ENCODE peak calls at places on chromosomes 6 and 20, in six cellular contexts. S is stomach, Z is HepG2, U is prostate gland, K is breast epithelium, T is GM12891. F is an unnamed sample.
A peak's percentile ranks its signal among the peaks of the same experiment; 100 is the strongest.

GRCh38 chr20:44704551-44704971 is 10.6 kb upstream of the CCN5 start:
- DNase-seq in S (no peak), Z (no peak), U (no peak), K (no peak), T (no peak), F (no peak)

GRCh38 chr6:35026434-35027222 is 114.5 kb downstream of the TCP11 start:
- DNase-seq in S (no peak), Z (no peak), U (no peak), K (no peak), T (no peak), F (no peak)

GRCh38 chr6:128666405-128666804 is 146.0 kb upstream of the PTPRK start:
- DNase-seq in S (no peak), Z (no peak), U (no peak), K (no peak), T (no peak), F (no peak)

GRCh38 chr6:26175428-26176181 is 88.4 kb downstream of the HFE start:
- DNase-seq in S (no peak), Z (peak; percentile 72), U (no peak), K (no peak), T (no peak), F (no peak)

GRCh38 chr6:2791124-2792050 is 26.2 kb downstream of the WRNIP1 start:
- DNase-seq in S (peak; percentile 76), Z (peak; percentile 81), U (peak; percentile 40), K (peak; percentile 57), T (peak; percentile 40), F (peak; percentile 61)

GRCh38 chr6:89680150-89680549 is 41.6 kb upstream of the LYRM2 start:
- DNase-seq in S (no peak), Z (no peak), U (no peak), K (no peak), T (no peak), F (no peak)

GRCh38 chr6:19866900-19867627 is 29.9 kb downstream of the ID4 start:
- DNase-seq in S (no peak), Z (peak; percentile 18), U (peak; percentile 9), K (no peak), T (no peak), F (peak; percentile 41)

GRCh38 chr6:5996701-5997419 is 9.9 kb downstream of the NRN1 start:
- DNase-seq in S (no peak), Z (no peak), U (no peak), K (no peak), T (no peak), F (no peak)

GRCh38 chr6:111631930-111632460 is 26.3 kb upstream of the TRAF3IP2 start:
- DNase-seq in S (no peak), Z (no peak), U (no peak), K (no peak), T (no peak), F (no peak)

GRCh38 chr6:8552023-8552422 is 116.7 kb upstream of the SLC35B3 start:
- DNase-seq in S (no peak), Z (no peak), U (no peak), K (no peak), T (no peak), F (no peak)

GRCh38 chr20:36153754-36154695 is 515 bp upstream of the EPB41L1 start:
- DNase-seq in S (peak; percentile 91), Z (peak; percentile 74), U (peak; percentile 89), K (peak; percentile 80), T (peak; percentile 54), F (no peak)

GRCh38 chr6:3929281-3929798 is 80.2 kb downstream of the FAM50B start:
- DNase-seq in S (no peak), Z (no peak), U (no peak), K (no peak), T (no peak), F (no peak)

GRCh38 chr20:45445805-45446562 is 23.6 kb upstream of the WFDC2 start:
- DNase-seq in S (no peak), Z (peak; percentile 61), U (no peak), K (no peak), T (no peak), F (peak; percentile 42)

GRCh38 chr6:37122861-37123260 is 47.1 kb upstream of the PIM1 start:
- DNase-seq in S (no peak), Z (no peak), U (no peak), K (no peak), T (no peak), F (no peak)

GRCh38 chr6:146598785-146599405 is at the start of gene ADGB:
- DNase-seq in S (peak; percentile 45), Z (peak; percentile 36), U (no peak), K (no peak), T (no peak), F (no peak)

GRCh38 chr6:9711313-9711712 is 703.6 kb downstream of the TFAP2A start:
- DNase-seq in S (no peak), Z (no peak), U (no peak), K (no peak), T (no peak), F (no peak)

GRCh38 chr20:53786445-53787267 is 193.0 kb upstream of the ZNF217 start:
- DNase-seq in S (no peak), Z (peak; percentile 56), U (peak; percentile 42), K (no peak), T (no peak), F (no peak)

GRCh38 chr20:37841389-37841788 is 61.5 kb upstream of the VSTM2L start:
- DNase-seq in S (no peak), Z (no peak), U (peak; percentile 35), K (no peak), T (no peak), F (no peak)

GRCh38 chr6:87200469-87201174 is 45.3 kb downstream of the ZNF292 start:
- DNase-seq in S (no peak), Z (no peak), U (no peak), K (no peak), T (no peak), F (no peak)

GRCh38 chr6:92050216-92050615 is 1369.1 kb downstream of the EPHA7 start:
- DNase-seq in S (no peak), Z (no peak), U (no peak), K (no peak), T (no peak), F (no peak)

GRCh38 chr6:154156135-154156948 is 117.3 kb downstream of the OPRM1 start:
- DNase-seq in S (peak; percentile 68), Z (peak; percentile 30), U (peak; percentile 23), K (peak; percentile 21), T (peak; percentile 8), F (peak; percentile 8)

GRCh38 chr6:34580707-34581560 is 24.8 kb upstream of the SPDEF start:
- DNase-seq in S (no peak), Z (no peak), U (no peak), K (peak; percentile 30), T (no peak), F (no peak)

GRCh38 chr20:38158701-38159325 is 6.3 kb downstream of the TGM2 start:
- DNase-seq in S (no peak), Z (no peak), U (no peak), K (no peak), T (no peak), F (no peak)

GRCh38 chr6:157037165-157037564 is 260.0 kb downstream of the ARID1B start:
- DNase-seq in S (no peak), Z (no peak), U (no peak), K (no peak), T (no peak), F (no peak)

GRCh38 chr6:157033428-157034140 is 256.4 kb downstream of the ARID1B start:
- DNase-seq in S (no peak), Z (no peak), U (no peak), K (no peak), T (no peak), F (no peak)

GRCh38 chr6:157035576-157035975 is 258.4 kb downstream of the ARID1B start:
- DNase-seq in S (no peak), Z (no peak), U (no peak), K (no peak), T (no peak), F (no peak)

GRCh38 chr6:157034433-157035230 is 257.5 kb downstream of the ARID1B start:
- DNase-seq in S (no peak), Z (peak; percentile 54), U (no peak), K (no peak), T (no peak), F (no peak)

GRCh38 chr6:157036245-157036681 is 259.1 kb downstream of the ARID1B start:
- DNase-seq in S (peak; percentile 35), Z (no peak), U (peak; percentile 81), K (peak; percentile 82), T (no peak), F (no peak)
- TF ChIP-seq POLR2AphosphoS5 in S (no peak), Z (no peak), U (peak; percentile 81), K (no peak), T (no peak), F (no peak)

DNA sequence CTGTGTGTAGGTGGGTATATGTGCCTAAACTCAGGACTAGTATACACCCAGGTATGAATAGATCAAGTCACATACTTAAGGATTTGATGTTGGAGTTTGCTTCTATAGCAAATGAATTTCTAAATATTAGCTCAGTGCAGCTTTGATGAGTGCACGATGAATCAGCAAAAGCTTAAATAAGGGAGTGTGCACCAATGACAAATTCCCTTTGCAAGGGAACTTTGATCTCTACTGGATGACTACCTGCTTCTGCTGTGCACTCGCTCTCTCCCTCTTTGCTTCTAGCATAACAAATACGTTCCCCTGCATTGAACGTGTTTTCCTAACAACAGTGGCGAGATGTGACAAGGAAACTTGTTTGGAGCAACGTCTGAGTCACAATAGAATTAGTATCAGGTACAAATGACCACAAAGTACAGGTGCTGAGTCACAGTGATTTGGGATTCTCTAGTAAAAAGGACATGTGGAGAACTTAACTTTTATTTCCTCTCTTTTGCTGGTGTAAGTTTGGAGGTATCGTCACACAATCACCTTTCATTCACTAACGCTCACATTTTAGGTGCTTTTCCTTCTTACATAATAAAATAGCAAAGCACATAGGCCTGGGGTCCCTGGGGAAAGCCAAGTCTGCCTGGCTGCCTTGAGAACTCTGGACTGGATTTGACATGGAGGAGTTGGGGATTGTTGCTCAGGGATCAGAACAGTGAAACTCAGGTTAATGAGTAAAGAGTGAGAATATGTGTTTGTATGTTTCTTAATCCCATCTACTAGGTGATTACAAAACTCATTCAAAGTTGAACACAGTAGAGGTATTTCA is 49.7 kb downstream of the KLHL31 start:
- DNase-seq in S (peak; percentile 38), Z (peak; percentile 100), U (no peak), K (no peak), T (no peak), F (peak; percentile 95)
- TF ChIP-seq POLR2AphosphoS5 in S (no peak), Z (peak; percentile 87), U (no peak), K (no peak), T (no peak), F (no peak)

GRCh38 chr6:44238687-44239350 is 8.1 kb upstream of the HSP90AB1 start:
- DNase-seq in S (no peak), Z (no peak), U (no peak), K (no peak), T (no peak), F (no peak)
- TF ChIP-seq POLR2AphosphoS5 in S (no peak), Z (no peak), U (no peak), K (no peak), T (no peak), F (peak; percentile 56)

GRCh38 chr6:11232177-11232967 is at the start of gene NEDD9:
- DNase-seq in S (peak; percentile 98), Z (peak; percentile 98), U (peak; percentile 99), K (peak; percentile 98), T (peak; percentile 82), F (peak; percentile 28)
- TF ChIP-seq POLR2AphosphoS5 in S (peak; percentile 99), Z (peak; percentile 100), U (peak; percentile 100), K (peak; percentile 89), T (peak; percentile 89), F (no peak)

DNA sequence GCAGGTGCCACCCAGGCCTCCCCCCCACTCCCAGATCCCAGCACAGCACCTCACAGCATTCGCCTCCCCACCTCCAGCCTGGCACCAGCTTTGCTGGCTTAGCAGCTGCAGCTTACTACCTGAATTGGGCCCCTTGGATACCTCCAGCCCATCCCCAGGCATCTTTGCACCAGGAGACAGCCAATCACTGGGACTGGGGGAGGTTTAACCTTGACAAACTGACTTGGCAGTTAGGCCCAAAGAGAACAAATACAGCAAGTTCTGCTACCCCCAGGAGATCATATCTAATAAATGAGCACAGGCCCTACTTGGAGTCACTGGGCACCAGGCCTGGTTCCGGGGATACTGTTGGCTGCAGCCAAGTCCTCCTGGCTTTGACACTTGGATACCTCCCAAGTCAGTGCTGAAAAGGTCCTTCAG is 8.8 kb downstream of the PDRG1 start:
- DNase-seq in S (peak; percentile 59), Z (no peak), U (peak; percentile 40), K (no peak), T (no peak), F (no peak)
- TF ChIP-seq POLR2AphosphoS5 in S (no peak), Z (no peak), U (peak; percentile 42), K (no peak), T (no peak), F (no peak)